ENCODE peak calls at places on chromosomes 5 and 9, in five cellular contexts. R is ovary, N is left ventricle myocardium inferior, C is H9, L is WERI-Rb-1. M is an unnamed sample.

GRCh38 chr9:91580136-91580535 is 156.5 kb upstream of the NFIL3 start:
- DNase-seq in N (no peak), C (no peak), L (peak; percentile 48), R (no peak), M (no peak)

GRCh38 chr9:81716409-81716808 is 27.1 kb upstream of the TLE1 start:
- DNase-seq in R (no peak), C (no peak), N (no peak), L (no peak), M (no peak)

GRCh38 chr5:126016256-126016655 is 407.0 kb upstream of the GRAMD2B start:
- DNase-seq in L (no peak), R (peak; percentile 20), N (peak; percentile 68), C (no peak), M (peak; percentile 2)

GRCh38 chr9:116383956-116384355 is 230.4 kb downstream of the PAPPA start:
- DNase-seq in L (no peak), C (no peak), R (no peak), N (no peak), M (no peak)

GRCh38 chr9:20315672-20316071 is 306.6 kb downstream of the MLLT3 start:
- DNase-seq in R (no peak), L (no peak), C (no peak), N (no peak), M (no peak)

GRCh38 chr9:89419978-89420394 is 77.9 kb downstream of the SEMA4D start:
- DNase-seq in R (no peak), L (no peak), N (no peak), C (no peak), M (no peak)

GRCh38 chr5:54909126-54909525 is 76.3 kb downstream of the ESM1 start:
- DNase-seq in R (no peak), N (no peak), C (no peak), L (no peak), M (no peak)

GRCh38 chr5:151085517-151086031 is 4.7 kb upstream of the TNIP1 start:
- DNase-seq in L (no peak), N (peak; percentile 54), C (no peak), R (no peak), M (peak; percentile 50)

GRCh38 chr5:134561871-134562296 is 36.4 kb downstream of the JADE2 start:
- DNase-seq in N (peak; percentile 55), L (peak; percentile 46), C (peak; percentile 60), R (peak; percentile 57), M (no peak)

GRCh38 chr9:128065907-128066712 is 1.0 kb downstream of the NAIF1 start:
- DNase-seq in L (no peak), C (no peak), R (peak; percentile 60), N (no peak), M (no peak)

GRCh38 chr9:97640290-97640689 is 6.7 kb downstream of the NCBP1 start:
- DNase-seq in C (no peak), N (no peak), L (no peak), R (no peak), M (no peak)

GRCh38 chr5:76716456-76717157 is 681 bp downstream of the F2R start:
- DNase-seq in C (peak; percentile 43), N (peak; percentile 29), R (no peak), L (peak; percentile 71), M (no peak)

GRCh38 chr9:109074236-109074889 is 45.4 kb downstream of the TMEM245 start:
- DNase-seq in L (no peak), N (no peak), R (no peak), C (no peak), M (no peak)

GRCh38 chr5:59348189-59348588 is 545.3 kb downstream of the PDE4D start:
- DNase-seq in L (no peak), C (no peak), N (no peak), R (no peak), M (no peak)

GRCh38 chr5:172846677-172847076 is 12.6 kb downstream of the ERGIC1 start:
- DNase-seq in N (no peak), L (no peak), R (no peak), C (no peak), M (no peak)

GRCh38 chr9:127899200-127899943 is at the start of gene ST6GALNAC6:
- DNase-seq in C (peak; percentile 56), N (peak; percentile 77), L (peak; percentile 76), R (peak; percentile 77), M (peak; percentile 64)

DNA sequence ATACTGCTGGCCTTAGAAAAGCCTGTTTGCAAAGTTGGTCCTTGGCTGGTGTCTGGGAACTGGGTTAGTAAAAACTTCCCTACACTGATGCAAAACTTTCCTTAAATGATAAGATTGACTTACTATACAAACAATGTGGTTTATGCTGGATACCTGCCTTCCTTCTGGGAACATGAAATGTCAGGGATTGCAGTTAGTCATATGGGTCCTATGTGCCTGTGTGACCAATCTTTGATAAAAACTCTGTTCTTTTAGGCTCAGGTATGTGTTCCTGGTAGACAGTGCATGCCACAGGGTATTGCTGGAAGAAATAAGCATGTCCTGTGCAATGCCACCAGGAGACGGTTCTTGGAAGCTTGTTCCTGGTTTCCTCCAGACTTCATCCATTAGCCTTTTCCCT is 173.3 kb downstream of the RMI1 start:
- DNase-seq in R (no peak), L (no peak), N (no peak), C (no peak), M (no peak)
- H3K27ac ChIP-seq in R (no peak overlapping the region), L (no peak overlapping the region), N (no peak overlapping the region), C (no peak overlapping the region), M (no peak overlapping the region)

DNA sequence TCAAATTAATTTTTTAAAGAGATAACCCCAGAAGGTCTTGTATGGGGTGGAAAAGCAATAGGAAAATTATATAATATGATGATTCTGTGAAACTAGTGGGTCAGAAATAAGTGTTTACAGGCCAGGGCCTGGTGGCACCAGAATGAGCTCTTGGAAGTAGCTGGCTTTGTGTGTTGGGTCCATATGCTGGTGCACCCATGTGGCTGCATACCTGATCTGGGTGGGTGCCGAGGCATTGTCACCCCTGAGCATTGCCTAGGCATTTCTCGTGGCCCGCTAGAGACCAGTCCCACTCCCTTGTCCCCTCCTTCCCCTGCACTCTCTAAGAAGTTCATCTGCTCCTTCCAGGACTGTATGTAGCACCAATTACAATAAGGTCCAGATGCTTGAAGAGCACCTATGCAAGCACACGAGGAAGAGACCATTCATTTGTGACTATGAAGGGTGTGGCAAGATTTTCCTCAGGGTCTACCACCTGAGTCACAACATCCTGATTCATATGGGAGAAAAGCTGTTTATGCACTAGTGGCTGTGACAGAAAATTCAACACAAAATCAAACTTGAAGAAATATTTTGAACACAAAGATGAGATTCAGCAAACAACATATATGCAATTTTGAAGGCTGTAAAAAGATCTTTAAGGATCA is 19.8 kb upstream of the IL33 start:
- DNase-seq in C (no peak), R (no peak), N (no peak), L (no peak), M (no peak)
- TF ChIP-seq CTCF in C (no peak), R (no peak), N (no peak), L (no peak), M (no peak)

GRCh38 chr5:41995193-41995592 is 70.1 kb downstream of the FBXO4 start:
- DNase-seq in C (no peak), R (no peak), N (no peak), L (no peak), M (no peak)
- H3K27ac ChIP-seq in C (no peak overlapping the region), R (no peak overlapping the region), N (no peak overlapping the region), L (no peak overlapping the region), M (no peak overlapping the region)

DNA sequence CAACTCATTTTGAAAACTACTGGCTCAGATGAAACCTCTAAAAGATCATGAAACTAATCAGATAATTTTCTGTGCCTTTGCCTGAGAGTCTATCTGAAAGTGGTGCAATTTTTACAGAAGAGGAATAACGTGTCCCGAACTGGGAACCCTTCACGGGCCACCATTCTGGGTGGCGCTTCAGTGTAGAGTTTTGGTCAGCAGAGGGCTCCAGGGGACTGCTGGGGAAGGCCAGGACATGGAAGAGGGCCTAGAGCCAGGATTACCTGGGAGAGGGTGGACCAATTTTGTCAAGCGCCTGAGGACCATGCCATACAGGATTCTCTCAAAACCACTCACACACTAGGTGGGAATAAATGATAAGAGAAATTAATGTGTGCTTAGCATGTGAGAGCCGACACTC is 49.7 kb upstream of the PLEKHG4B start:
- DNase-seq in R (no peak), L (peak; percentile 74), C (peak; percentile 63), N (no peak), M (no peak)
- TF ChIP-seq CTCF in R (no peak), L (peak; percentile 72), C (peak; percentile 82), N (peak; percentile 45), M (no peak)

DNA sequence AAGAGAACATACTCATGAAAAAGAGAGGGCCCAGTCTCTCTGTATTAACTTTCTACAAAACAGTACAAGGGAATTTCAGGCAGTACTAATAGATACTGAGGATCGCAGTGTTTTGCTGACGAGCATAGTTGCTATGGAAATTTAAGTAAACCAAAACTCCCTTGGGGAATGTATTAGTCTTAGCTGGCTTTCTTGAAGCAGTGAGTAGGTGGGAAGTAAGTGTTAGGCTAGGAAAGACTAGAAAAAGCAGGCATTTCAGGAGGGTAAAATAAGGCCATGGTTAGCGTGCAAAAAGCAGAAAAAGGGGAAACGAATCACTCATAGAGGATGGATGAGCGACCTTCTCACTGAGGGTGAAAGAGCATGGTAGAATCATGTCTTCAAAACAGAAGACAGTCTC is 84.3 kb upstream of the ACTBL2 start:
- DNase-seq in N (no peak), R (no peak), L (no peak), C (no peak), M (no peak)
- H3K27ac ChIP-seq in N (no peak overlapping the region), R (no peak overlapping the region), L (no peak overlapping the region), C (no peak overlapping the region), M (no peak overlapping the region)

M was measured in gastrocnemius medialis.